ENCODE peak calls at places on chromosomes 1 and 21, in nine cellular contexts. One of them, this sample, is unnamed.

GRCh38 chr1:162548170-162548569 is 13.4 kb upstream of the UAP1 start:
- DNase-seq in esophagus muscularis mucosa: no peak
- DNase-seq in thoracic aorta: no peak
- DNase-seq in colonic mucosa: peak; percentile 23
- DNase-seq in BE2C: no peak
- DNase-seq in cardiac muscle cell: no peak
- DNase-seq in ovary: peak; percentile 33
- DNase-seq in testis: peak; percentile 69
- DNase-seq in pancreas: no peak
- DNase-seq in this sample: no peak

GRCh38 chr1:199124351-199124750 is 485.5 kb downstream of the PTPRC start:
- DNase-seq in colonic mucosa: no peak
- DNase-seq in testis: no peak
- DNase-seq in thoracic aorta: no peak
- DNase-seq in pancreas: no peak
- DNase-seq in BE2C: peak; percentile 15
- DNase-seq in ovary: no peak
- DNase-seq in esophagus muscularis mucosa: no peak
- DNase-seq in cardiac muscle cell: no peak
- DNase-seq in this sample: no peak

GRCh38 chr1:7616953-7617352 is 154.1 kb upstream of the VAMP3 start:
- DNase-seq in testis: peak; percentile 27
- DNase-seq in colonic mucosa: no peak
- DNase-seq in BE2C: peak; percentile 33
- DNase-seq in ovary: no peak
- DNase-seq in esophagus muscularis mucosa: no peak
- DNase-seq in thoracic aorta: no peak
- DNase-seq in pancreas: no peak
- DNase-seq in cardiac muscle cell: peak; percentile 67
- DNase-seq in this sample: no peak

GRCh38 chr1:54342764-54343687 is 63.2 kb downstream of the SSBP3 start:
- DNase-seq in cardiac muscle cell: no peak
- DNase-seq in esophagus muscularis mucosa: no peak
- DNase-seq in BE2C: no peak
- DNase-seq in testis: no peak
- DNase-seq in ovary: peak; percentile 42
- DNase-seq in pancreas: peak; percentile 12
- DNase-seq in thoracic aorta: no peak
- DNase-seq in colonic mucosa: no peak
- DNase-seq in this sample: no peak

GRCh38 chr1:226471467-226471866 is 63.6 kb upstream of the PARP1 start:
- DNase-seq in thoracic aorta: no peak
- DNase-seq in testis: no peak
- DNase-seq in BE2C: no peak
- DNase-seq in colonic mucosa: no peak
- DNase-seq in cardiac muscle cell: no peak
- DNase-seq in pancreas: no peak
- DNase-seq in ovary: no peak
- DNase-seq in esophagus muscularis mucosa: no peak
- DNase-seq in this sample: no peak

GRCh38 chr1:210236386-210236839 is 3.8 kb downstream of the SERTAD4 start:
- DNase-seq in ovary: no peak
- DNase-seq in testis: no peak
- DNase-seq in BE2C: no peak
- DNase-seq in cardiac muscle cell: no peak
- DNase-seq in pancreas: no peak
- DNase-seq in thoracic aorta: no peak
- DNase-seq in esophagus muscularis mucosa: no peak
- DNase-seq in colonic mucosa: no peak
- DNase-seq in this sample: no peak

GRCh38 chr21:37593015-37593414 is 226.4 kb downstream of the DYRK1A start:
- DNase-seq in pancreas: no peak
- DNase-seq in colonic mucosa: no peak
- DNase-seq in ovary: no peak
- DNase-seq in BE2C: no peak
- DNase-seq in thoracic aorta: no peak
- DNase-seq in testis: no peak
- DNase-seq in esophagus muscularis mucosa: peak; percentile 86
- DNase-seq in cardiac muscle cell: peak; percentile 1
- DNase-seq in this sample: no peak

GRCh38 chr1:184056921-184057496 is 5.5 kb downstream of the TSEN15 start:
- DNase-seq in ovary: no peak
- DNase-seq in thoracic aorta: no peak
- DNase-seq in cardiac muscle cell: peak; percentile 55
- DNase-seq in colonic mucosa: no peak
- DNase-seq in testis: no peak
- DNase-seq in esophagus muscularis mucosa: no peak
- DNase-seq in pancreas: no peak
- DNase-seq in BE2C: no peak
- DNase-seq in this sample: no peak

GRCh38 chr1:184801503-184801902 is 46.8 kb upstream of the EDEM3 start:
- DNase-seq in thoracic aorta: no peak
- DNase-seq in esophagus muscularis mucosa: no peak
- DNase-seq in pancreas: no peak
- DNase-seq in BE2C: no peak
- DNase-seq in cardiac muscle cell: no peak
- DNase-seq in testis: no peak
- DNase-seq in ovary: no peak
- DNase-seq in colonic mucosa: no peak
- DNase-seq in this sample: no peak

GRCh38 chr1:43274125-43274803 is 4.5 kb downstream of the TMEM125 start:
- DNase-seq in BE2C: no peak
- DNase-seq in pancreas: no peak
- DNase-seq in cardiac muscle cell: no peak
- DNase-seq in esophagus muscularis mucosa: no peak
- DNase-seq in colonic mucosa: no peak
- DNase-seq in testis: no peak
- DNase-seq in thoracic aorta: no peak
- DNase-seq in ovary: peak; percentile 13
- DNase-seq in this sample: peak; percentile 64

GRCh38 chr1:111346089-111346885 is 55.6 kb downstream of the CHIA start:
- DNase-seq in pancreas: peak; percentile 98
- DNase-seq in thoracic aorta: peak; percentile 31
- DNase-seq in testis: peak; percentile 93
- DNase-seq in colonic mucosa: peak; percentile 84
- DNase-seq in ovary: peak; percentile 85
- DNase-seq in BE2C: peak; percentile 82
- DNase-seq in esophagus muscularis mucosa: peak; percentile 94
- DNase-seq in cardiac muscle cell: peak; percentile 93
- DNase-seq in this sample: peak; percentile 85
- TF ChIP-seq CTCF in pancreas: no peak
- TF ChIP-seq CTCF in thoracic aorta: no peak
- TF ChIP-seq CTCF in testis: no peak
- TF ChIP-seq CTCF in colonic mucosa: no peak
- TF ChIP-seq CTCF in ovary: no peak
- TF ChIP-seq CTCF in BE2C: peak; percentile 22
- TF ChIP-seq CTCF in esophagus muscularis mucosa: no peak
- TF ChIP-seq CTCF in cardiac muscle cell: peak; percentile 18
- TF ChIP-seq CTCF in this sample: peak; percentile 5

GRCh38 chr1:201890806-201891450 is 2.2 kb downstream of the SHISA4 start:
- DNase-seq in cardiac muscle cell: no peak
- DNase-seq in BE2C: no peak
- DNase-seq in colonic mucosa: no peak
- DNase-seq in esophagus muscularis mucosa: no peak
- DNase-seq in pancreas: no peak
- DNase-seq in testis: no peak
- DNase-seq in ovary: no peak
- DNase-seq in thoracic aorta: no peak
- DNase-seq in this sample: no peak

GRCh38 chr1:201890223-201890622 is 1.5 kb downstream of the SHISA4 start:
- DNase-seq in thoracic aorta: no peak
- DNase-seq in ovary: no peak
- DNase-seq in colonic mucosa: no peak
- DNase-seq in pancreas: no peak
- DNase-seq in testis: no peak
- DNase-seq in esophagus muscularis mucosa: no peak
- DNase-seq in BE2C: no peak
- DNase-seq in cardiac muscle cell: no peak
- DNase-seq in this sample: no peak

GRCh38 chr1:201892211-201892610 is 3.5 kb downstream of the SHISA4 start:
- DNase-seq in thoracic aorta: no peak
- DNase-seq in esophagus muscularis mucosa: no peak
- DNase-seq in BE2C: no peak
- DNase-seq in cardiac muscle cell: no peak
- DNase-seq in testis: no peak
- DNase-seq in pancreas: no peak
- DNase-seq in colonic mucosa: no peak
- DNase-seq in ovary: no peak
- DNase-seq in this sample: no peak

GRCh38 chr1:201893431-201893830 is 4.7 kb downstream of the SHISA4 start:
- DNase-seq in ovary: no peak
- DNase-seq in esophagus muscularis mucosa: no peak
- DNase-seq in cardiac muscle cell: no peak
- DNase-seq in testis: no peak
- DNase-seq in pancreas: no peak
- DNase-seq in colonic mucosa: no peak
- DNase-seq in thoracic aorta: no peak
- DNase-seq in BE2C: no peak
- DNase-seq in this sample: no peak

DNA sequence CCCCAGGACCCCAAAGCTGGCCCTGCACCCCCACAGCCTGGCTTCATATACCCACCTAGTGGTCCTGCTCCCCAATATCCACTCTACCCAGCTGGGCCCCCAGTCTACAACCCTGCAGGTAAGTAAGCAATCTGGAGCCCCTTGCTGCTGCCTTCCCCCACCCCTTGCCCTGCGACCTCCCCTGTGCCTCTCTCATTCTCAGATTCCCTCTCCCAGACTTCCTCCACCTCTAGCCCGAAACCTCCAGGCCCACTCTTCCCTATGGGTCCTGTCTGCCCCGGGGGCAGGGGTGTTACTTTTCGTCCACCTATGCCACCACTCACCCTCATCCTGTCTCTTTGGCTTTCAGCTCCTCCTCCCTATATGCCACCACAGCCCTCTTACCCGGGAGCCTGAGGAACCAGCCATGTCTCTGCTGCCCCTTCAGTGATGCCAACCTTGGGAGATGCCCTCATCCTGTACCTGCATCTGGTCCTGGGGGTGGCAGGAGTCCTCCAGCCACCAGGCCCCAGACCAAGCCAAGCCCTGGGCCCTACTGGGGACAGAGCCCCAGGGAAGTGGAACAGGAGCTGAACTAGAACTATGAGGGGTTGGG is 2.9 kb downstream of the SHISA4 start:
- DNase-seq in BE2C: no peak
- DNase-seq in ovary: no peak
- DNase-seq in thoracic aorta: no peak
- DNase-seq in pancreas: no peak
- DNase-seq in colonic mucosa: no peak
- DNase-seq in esophagus muscularis mucosa: no peak
- DNase-seq in testis: no peak
- DNase-seq in cardiac muscle cell: no peak
- DNase-seq in this sample: no peak
- H3K4me1 ChIP-seq in BE2C: no peaks in the 10 kb centered on the region
- H3K4me1 ChIP-seq in ovary: peaks cover 11% of the 10 kb centered on the region
- H3K4me1 ChIP-seq in thoracic aorta: peaks cover 10% of the 10 kb centered on the region
- H3K4me1 ChIP-seq in pancreas: no peaks in the 10 kb centered on the region
- H3K4me1 ChIP-seq in colonic mucosa: peaks cover 5% of the 10 kb centered on the region
- H3K4me1 ChIP-seq in esophagus muscularis mucosa: peaks cover 87% of the 10 kb centered on the region
- H3K4me1 ChIP-seq in testis: peaks cover 13% of the 10 kb centered on the region
- H3K4me1 ChIP-seq in cardiac muscle cell: peaks cover 13% of the 10 kb centered on the region
- H3K4me1 ChIP-seq in this sample: peaks cover 39% of the 10 kb centered on the region

GRCh38 chr1:94243665-94244064 is 6.3 kb upstream of the ARHGAP29 start:
- DNase-seq in BE2C: no peak
- DNase-seq in cardiac muscle cell: peak; percentile 7
- DNase-seq in testis: no peak
- DNase-seq in colonic mucosa: no peak
- DNase-seq in pancreas: no peak
- DNase-seq in thoracic aorta: no peak
- DNase-seq in ovary: no peak
- DNase-seq in esophagus muscularis mucosa: no peak
- DNase-seq in this sample: no peak

GRCh38 chr1:94246692-94247145 is 9.3 kb upstream of the ARHGAP29 start:
- DNase-seq in BE2C: no peak
- DNase-seq in cardiac muscle cell: peak; percentile 4
- DNase-seq in thoracic aorta: no peak
- DNase-seq in colonic mucosa: no peak
- DNase-seq in esophagus muscularis mucosa: no peak
- DNase-seq in pancreas: no peak
- DNase-seq in testis: no peak
- DNase-seq in ovary: no peak
- DNase-seq in this sample: no peak

GRCh38 chr1:94247146-94248094 is 10.0 kb upstream of the ARHGAP29 start:
- DNase-seq in testis: peak; percentile 80
- DNase-seq in thoracic aorta: no peak
- DNase-seq in esophagus muscularis mucosa: no peak
- DNase-seq in ovary: peak; percentile 66
- DNase-seq in pancreas: peak; percentile 94
- DNase-seq in colonic mucosa: peak; percentile 83
- DNase-seq in cardiac muscle cell: peak; percentile 90
- DNase-seq in BE2C: peak; percentile 81
- DNase-seq in this sample: no peak

GRCh38 chr1:94245747-94246438 is 8.5 kb upstream of the ARHGAP29 start:
- DNase-seq in esophagus muscularis mucosa: no peak
- DNase-seq in pancreas: no peak
- DNase-seq in colonic mucosa: no peak
- DNase-seq in thoracic aorta: no peak
- DNase-seq in testis: no peak
- DNase-seq in cardiac muscle cell: no peak
- DNase-seq in ovary: no peak
- DNase-seq in BE2C: no peak
- DNase-seq in this sample: no peak

DNA sequence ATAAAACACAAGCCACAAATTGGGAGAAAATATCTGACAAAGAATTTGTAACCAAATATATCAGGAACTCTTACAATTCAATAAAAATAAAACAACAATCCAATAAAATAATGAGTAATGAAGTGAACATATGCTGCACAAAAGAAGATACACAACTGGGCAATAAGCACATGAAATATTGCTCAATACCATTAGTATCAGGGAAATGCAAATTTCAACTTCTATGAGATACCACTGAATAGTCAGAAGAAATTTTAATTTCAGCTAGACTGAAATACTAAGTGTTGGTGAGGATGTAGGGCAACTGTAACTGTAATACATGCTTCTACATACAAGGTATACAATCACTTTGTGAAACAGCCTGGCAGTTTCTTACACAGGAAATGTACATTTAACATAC is 7.4 kb upstream of the ARHGAP29 start:
- DNase-seq in cardiac muscle cell: no peak
- DNase-seq in ovary: no peak
- DNase-seq in testis: no peak
- DNase-seq in esophagus muscularis mucosa: no peak
- DNase-seq in BE2C: no peak
- DNase-seq in pancreas: no peak
- DNase-seq in colonic mucosa: no peak
- DNase-seq in thoracic aorta: no peak
- DNase-seq in this sample: no peak
- H3K27me3 ChIP-seq in cardiac muscle cell: peaks cover 46% of the 10 kb centered on the region
- H3K27me3 ChIP-seq in ovary: no peaks in the 10 kb centered on the region
- H3K27me3 ChIP-seq in testis: no peaks in the 10 kb centered on the region
- H3K27me3 ChIP-seq in esophagus muscularis mucosa: no peaks in the 10 kb centered on the region
- H3K27me3 ChIP-seq in BE2C: peaks cover 16% of the 10 kb centered on the region
- H3K27me3 ChIP-seq in pancreas: peaks cover 4% of the 10 kb centered on the region
- H3K27me3 ChIP-seq in colonic mucosa: peaks cover 13% of the 10 kb centered on the region
- H3K27me3 ChIP-seq in thoracic aorta: no peaks in the 10 kb centered on the region
- H3K27me3 ChIP-seq in this sample: no peaks in the 10 kb centered on the region

DNA sequence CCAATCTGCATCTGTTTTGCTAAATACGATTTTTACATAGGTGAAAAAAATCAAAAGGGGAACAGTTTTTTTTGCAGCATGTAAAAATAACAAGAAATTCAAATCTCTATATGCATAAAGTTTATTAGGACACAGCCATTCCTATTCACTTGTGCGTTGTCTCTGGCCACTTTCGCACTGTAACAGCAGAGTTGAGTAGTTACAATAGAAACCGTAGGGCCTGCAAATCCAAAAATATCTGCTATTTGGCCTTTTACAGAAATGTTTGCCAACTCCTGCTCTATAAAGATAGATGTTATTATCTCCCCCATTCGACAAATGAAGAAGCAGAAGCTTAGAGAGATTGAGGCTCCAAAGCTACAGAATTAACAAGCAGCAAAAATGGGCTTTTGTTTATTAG is 5.5 kb downstream of the DYNLT5 start:
- DNase-seq in colonic mucosa: no peak
- DNase-seq in cardiac muscle cell: no peak
- DNase-seq in testis: no peak
- DNase-seq in BE2C: no peak
- DNase-seq in thoracic aorta: no peak
- DNase-seq in ovary: no peak
- DNase-seq in pancreas: no peak
- DNase-seq in esophagus muscularis mucosa: no peak
- DNase-seq in this sample: no peak
- TF ChIP-seq CTCF in colonic mucosa: no peak
- TF ChIP-seq CTCF in cardiac muscle cell: no peak
- TF ChIP-seq CTCF in testis: no peak
- TF ChIP-seq CTCF in BE2C: no peak
- TF ChIP-seq CTCF in thoracic aorta: no peak
- TF ChIP-seq CTCF in ovary: no peak
- TF ChIP-seq CTCF in pancreas: no peak
- TF ChIP-seq CTCF in esophagus muscularis mucosa: no peak
- TF ChIP-seq CTCF in this sample: no peak

This sample was measured in ascending aorta.